ENCODE peak calls at places on chromosomes 12 and 14, in eight cellular contexts. B is hypothalamus; Z is NCI-H2171 treated with DMSO at 0.1 percent for 48 hours; R is lung microvascular endothelial cell; O is hepatic stellate cell; D is mucosa of gallbladder; C is stimulated activated CD4-positive, alpha-beta T cell treated with anti-CD3 and anti-CD28 coated beads, Interleukin-4, amount 100 ng/mL, for 24 hours; H is activated CD4-positive, alpha-beta T cell treated with anti-CD3 and anti-CD28 coated beads for 36 hours. L is an unnamed sample.

GRCh38 chr12:104006929-104007328 is 41.3 kb downstream of the TDG start:
- DNase-seq in B (no peak), Z (no peak), R (peak), O (peak), D (no peak), C (no peak), H (no peak), L (no peak)

GRCh38 chr12:38919191-38919590 is 13.8 kb upstream of the CPNE8 start:
- DNase-seq in B (no peak), Z (no peak), R (peak), O (no peak), D (no peak), C (no peak), H (no peak), L (no peak)

GRCh38 chr12:13602217-13602616 is 379.2 kb downstream of the GRIN2B start:
- DNase-seq in B (no peak), Z (no peak), R (no peak), O (no peak), D (no peak), C (no peak), H (no peak), L (no peak)

GRCh38 chr14:64444984-64445845 is 20.1 kb upstream of the AKAP5 start:
- DNase-seq in B (no peak), Z (peak), R (peak), O (peak), D (no peak), C (peak), H (peak), L (peak)

GRCh38 chr14:50040401-50040775 is 76.0 kb downstream of the VCPKMT start:
- DNase-seq in B (no peak), Z (no peak), R (peak), O (peak), D (no peak), C (peak), H (peak), L (peak)

GRCh38 chr12:123271182-123271491 is 519 bp downstream of the CDK2AP1 start:
- DNase-seq in B (peak), Z (peak), R (peak), O (peak), D (peak), C (peak), H (peak), L (peak)

GRCh38 chr14:77409131-77409533 is 14.2 kb downstream of the NOXRED1 start:
- DNase-seq in B (no peak), Z (peak), R (peak), O (no peak), D (no peak), C (no peak), H (peak), L (no peak)

GRCh38 chr12:60257063-60257462 is 661.2 kb downstream of the SLC16A7 start:
- DNase-seq in B (no peak), Z (no peak), R (peak), O (peak), D (no peak), C (no peak), H (no peak), L (no peak)

GRCh38 chr12:14545144-14546124 is 22.2 kb downstream of the PLBD1 start:
- DNase-seq in B (no peak), Z (peak), R (no peak), O (no peak), D (no peak), C (no peak), H (no peak), L (no peak)

GRCh38 chr12:80272516-80272915 is 171.5 kb upstream of the PTPRQ start:
- DNase-seq in B (no peak), Z (peak), R (no peak), O (no peak), D (no peak), C (no peak), H (no peak), L (no peak)

GRCh38 chr12:126389215-126389841 is 1324.1 kb downstream of the AACS start:
- DNase-seq in B (no peak), Z (peak), R (no peak), O (no peak), D (peak), C (no peak), H (no peak), L (no peak)

GRCh38 chr12:102539651-102540553 is 59.5 kb upstream of the IGF1 start:
- DNase-seq in B (no peak), Z (no peak), R (no peak), O (peak), D (no peak), C (no peak), H (no peak), L (no peak)

GRCh38 chr14:102878174-102878969 is 44.1 kb upstream of the AMN start:
- DNase-seq in B (no peak), Z (no peak), R (no peak), O (no peak), D (no peak), C (no peak), H (no peak), L (no peak)

GRCh38 chr14:97930191-97930590 is 1133.0 kb downstream of the VRK1 start:
- DNase-seq in B (no peak), Z (peak), R (no peak), O (no peak), D (no peak), C (no peak), H (no peak), L (no peak)

GRCh38 chr14:31926652-31927347 is 150.3 kb upstream of the ARHGAP5 start:
- DNase-seq in B (no peak), Z (no peak), R (peak), O (no peak), D (no peak), C (no peak), H (no peak), L (no peak)

L was measured in activated CD8-positive, alpha-beta memory T cell treated with anti-CD3 and anti-CD28 coated beads, Interleukin-2, amount 10 ng/mL, durations not matched to agents 7 days and 5 days.